ENCODE peak calls at places on chromosome 9, in five cellular contexts. M is HFFc6, W is fibroblast of the conjunctiva, O is OCI-LY7, J is right cardiac atrium. G is an unnamed sample.

GRCh38 chr9:134455951-134456739 is 129.9 kb downstream of the RXRA start:
- DNase-seq in M (peak), O (no peak), W (peak), J (peak), G (peak)

GRCh38 chr9:81915801-81916505 is 12.3 kb upstream of the SPATA31D4 start:
- DNase-seq in O (no peak), W (no peak), J (no peak), M (no peak), G (no peak)

GRCh38 chr9:5892456-5893133 is 1.9 kb downstream of the MLANA start:
- DNase-seq in J (no peak), M (no peak), O (no peak), W (no peak), G (no peak)

GRCh38 chr9:135523521-135524129 is 2.4 kb downstream of the LCN1 start:
- DNase-seq in J (no peak), O (no peak), W (no peak), M (no peak), G (no peak)

GRCh38 chr9:134328341-134328840 is 2.1 kb downstream of the RXRA start:
- DNase-seq in J (no peak), M (no peak), O (no peak), W (peak), G (no peak)

GRCh38 chr9:14314929-14315753 is 1.2 kb upstream of the NFIB start:
- DNase-seq in O (peak), W (peak), J (peak), M (no peak), G (peak)

GRCh38 chr9:92807031-92807756 is 42.6 kb upstream of the BICD2 start:
- DNase-seq in J (no peak), O (no peak), W (no peak), M (no peak), G (no peak)

GRCh38 chr9:16033921-16034320 is 481.1 kb downstream of the CCDC171 start:
- DNase-seq in M (no peak), J (no peak), O (no peak), W (no peak), G (no peak)

GRCh38 chr9:129240581-129241211 is 62.6 kb upstream of the IER5L start:
- DNase-seq in J (no peak), W (no peak), O (no peak), M (no peak), G (no peak)

GRCh38 chr9:69097053-69097452 is 61.5 kb downstream of the FXN start:
- DNase-seq in O (no peak), J (no peak), M (peak), W (no peak), G (no peak)

GRCh38 chr9:33277484-33277883 is 12.6 kb downstream of the CHMP5 start:
- DNase-seq in J (no peak), M (no peak), W (no peak), O (no peak), G (no peak)

GRCh38 chr9:75451045-75451444 is 362.7 kb downstream of the OSTF1 start:
- DNase-seq in W (no peak), J (no peak), M (no peak), O (no peak), G (no peak)

GRCh38 chr9:117616436-117616835 is 87.8 kb upstream of the TLR4 start:
- DNase-seq in M (no peak), J (no peak), O (no peak), W (no peak), G (no peak)

GRCh38 chr9:89555016-89555415 is 49.8 kb upstream of the GADD45G start:
- DNase-seq in W (no peak), O (no peak), J (no peak), M (no peak), G (no peak)

GRCh38 chr9:133506653-133507038 is 18.1 kb downstream of the MYMK start:
- DNase-seq in O (no peak), W (peak), M (peak), J (peak), G (peak)

GRCh38 chr9:79129865-79130480 is 441.8 kb upstream of the TLE4 start:
- DNase-seq in M (peak), W (peak), O (peak), J (peak), G (peak)

GRCh38 chr9:112158629-112159228 is 16.4 kb downstream of the SUSD1 start:
- DNase-seq in W (no peak), M (no peak), O (no peak), J (no peak), G (no peak)

GRCh38 chr9:117000834-117001233 is 313.7 kb downstream of the TRIM32 start:
- DNase-seq in J (no peak), M (no peak), W (no peak), O (no peak), G (no peak)

GRCh38 chr9:72132052-72132451 is 17.2 kb upstream of the GDA start:
- DNase-seq in J (no peak), M (no peak), W (no peak), O (no peak), G (no peak)

GRCh38 chr9:119500072-119500771 is 131.0 kb upstream of the BRINP1 start:
- DNase-seq in W (no peak), M (no peak), J (no peak), O (no peak), G (no peak)

GRCh38 chr9:124040935-124041816 is 29.6 kb downstream of the LHX2 start:
- DNase-seq in W (no peak), M (no peak), O (peak), J (peak), G (no peak)

GRCh38 chr9:137758067-137758466 is 119.5 kb upstream of the CACNA1B start:
- DNase-seq in J (no peak), M (no peak), O (no peak), W (no peak), G (no peak)

GRCh38 chr9:117696141-117696540 is 8.1 kb upstream of the TLR4 start:
- DNase-seq in J (no peak), M (no peak), O (no peak), W (no peak), G (no peak)

GRCh38 chr9:133396952-133397351 is 20.8 kb downstream of the STKLD1 start:
- DNase-seq in O (no peak), J (no peak), W (no peak), M (no peak), G (no peak)

GRCh38 chr9:7097785-7098420 is 340.1 kb downstream of the KDM4C start:
- DNase-seq in O (no peak), W (peak), M (no peak), J (no peak), G (no peak)

GRCh38 chr9:93181672-93182435 is 2.1 kb upstream of the WNK2 start:
- DNase-seq in J (no peak), M (no peak), O (no peak), W (no peak), G (no peak)

GRCh38 chr9:127707766-127708165 is 978 bp downstream of the CFAP157 start:
- DNase-seq in M (no peak), W (no peak), O (peak), J (no peak), G (peak)

GRCh38 chr9:135926402-135927194 is 19.3 kb upstream of the CAMSAP1 start:
- DNase-seq in J (peak), O (no peak), W (peak), M (peak), G (peak)

GRCh38 chr9:136865768-136866103 is 372 bp downstream of the EDF1 start:
- DNase-seq in J (peak), M (no peak), W (no peak), O (no peak), G (no peak)

GRCh38 chr9:29659014-29659413 is 2085.7 kb upstream of the C9orf72 start:
- DNase-seq in M (no peak), W (no peak), O (no peak), J (no peak), G (no peak)

GRCh38 chr9:126637002-126637849 is 23.5 kb downstream of the LMX1B start:
- DNase-seq in M (no peak), O (no peak), W (no peak), J (no peak), G (peak)

GRCh38 chr9:87878930-87879603 is 3.6 kb upstream of the SPATA31E1 start:
- DNase-seq in O (no peak), M (peak), W (peak), J (no peak), G (no peak)

GRCh38 chr9:130990362-130991226 is 18.4 kb upstream of the LAMC3 start:
- DNase-seq in M (no peak), J (no peak), O (no peak), W (no peak), G (peak)

GRCh38 chr9:89448381-89448780 is 49.5 kb downstream of the SEMA4D start:
- DNase-seq in J (no peak), W (no peak), M (no peak), O (no peak), G (no peak)

GRCh38 chr9:86534572-86535258 is 180.5 kb upstream of the TUT7 start:
- DNase-seq in M (peak), W (peak), J (no peak), O (no peak), G (no peak)

GRCh38 chr9:92707530-92707929 is 37.6 kb upstream of the IPPK start:
- DNase-seq in O (no peak), J (no peak), M (no peak), W (no peak), G (no peak)

GRCh38 chr9:118595719-118596305 is 773.4 kb downstream of the BRINP1 start:
- DNase-seq in M (peak), W (peak), O (peak), J (no peak), G (peak)

GRCh38 chr9:68969538-68969937 is 44.4 kb downstream of the PRKACG start:
- DNase-seq in W (no peak), J (no peak), M (no peak), O (no peak), G (no peak)

GRCh38 chr9:121393318-121393717 is 23.3 kb upstream of the STOM start:
- DNase-seq in J (no peak), O (no peak), W (no peak), M (no peak), G (no peak)